ENCODE peak calls at places on chromosomes 1 and 21, in ten cellular contexts. One of them, this sample, is unnamed.

GRCh38 chr1:17970757-17971156 is 136.8 kb upstream of the IGSF21 start:
- DNase-seq in thoracic aorta: no peak
- DNase-seq in kidney epithelial cell: no peak
- DNase-seq in psoas muscle: no peak
- DNase-seq in heart left ventricle: no peak
- DNase-seq in suprapubic skin: no peak
- DNase-seq in bronchial epithelial cell: no peak
- DNase-seq in fibroblast of the aortic adventitia: no peak
- DNase-seq in HFF-Myc: no peak
- DNase-seq in sigmoid colon: no peak
- DNase-seq in this sample: no peak

GRCh38 chr1:182337736-182338571 is 53.6 kb downstream of the GLUL start:
- DNase-seq in thoracic aorta: no peak
- DNase-seq in kidney epithelial cell: no peak
- DNase-seq in psoas muscle: peak
- DNase-seq in heart left ventricle: peak
- DNase-seq in suprapubic skin: no peak
- DNase-seq in bronchial epithelial cell: no peak
- DNase-seq in fibroblast of the aortic adventitia: no peak
- DNase-seq in HFF-Myc: no peak
- DNase-seq in sigmoid colon: peak
- DNase-seq in this sample: no peak

GRCh38 chr1:173856903-173857302 is 10.9 kb downstream of the GAS5 start:
- DNase-seq in thoracic aorta: no peak
- DNase-seq in kidney epithelial cell: no peak
- DNase-seq in psoas muscle: no peak
- DNase-seq in heart left ventricle: no peak
- DNase-seq in suprapubic skin: no peak
- DNase-seq in bronchial epithelial cell: no peak
- DNase-seq in fibroblast of the aortic adventitia: no peak
- DNase-seq in HFF-Myc: no peak
- DNase-seq in sigmoid colon: no peak
- DNase-seq in this sample: no peak

GRCh38 chr1:54818461-54819194 is 17.5 kb upstream of the TTC22 start:
- DNase-seq in thoracic aorta: no peak
- DNase-seq in kidney epithelial cell: no peak
- DNase-seq in psoas muscle: no peak
- DNase-seq in heart left ventricle: no peak
- DNase-seq in suprapubic skin: no peak
- DNase-seq in bronchial epithelial cell: no peak
- DNase-seq in fibroblast of the aortic adventitia: peak
- DNase-seq in HFF-Myc: no peak
- DNase-seq in sigmoid colon: no peak
- DNase-seq in this sample: no peak

GRCh38 chr1:221264848-221265247 is 385.6 kb downstream of the HLX start:
- DNase-seq in thoracic aorta: no peak
- DNase-seq in kidney epithelial cell: no peak
- DNase-seq in psoas muscle: no peak
- DNase-seq in heart left ventricle: no peak
- DNase-seq in suprapubic skin: no peak
- DNase-seq in bronchial epithelial cell: no peak
- DNase-seq in fibroblast of the aortic adventitia: peak
- DNase-seq in HFF-Myc: no peak
- DNase-seq in sigmoid colon: no peak
- DNase-seq in this sample: no peak

GRCh38 chr21:36848875-36849274 is 117.6 kb downstream of the HLCS start:
- DNase-seq in thoracic aorta: no peak
- DNase-seq in kidney epithelial cell: no peak
- DNase-seq in psoas muscle: no peak
- DNase-seq in heart left ventricle: no peak
- DNase-seq in suprapubic skin: no peak
- DNase-seq in bronchial epithelial cell: no peak
- DNase-seq in fibroblast of the aortic adventitia: no peak
- DNase-seq in HFF-Myc: no peak
- DNase-seq in sigmoid colon: no peak
- DNase-seq in this sample: no peak

GRCh38 chr1:66925944-66926343 is 1.2 kb downstream of the MIER1 start:
- DNase-seq in thoracic aorta: no peak
- DNase-seq in kidney epithelial cell: no peak
- DNase-seq in psoas muscle: no peak
- DNase-seq in heart left ventricle: no peak
- DNase-seq in suprapubic skin: no peak
- DNase-seq in bronchial epithelial cell: no peak
- DNase-seq in fibroblast of the aortic adventitia: peak
- DNase-seq in HFF-Myc: no peak
- DNase-seq in sigmoid colon: no peak
- DNase-seq in this sample: no peak

GRCh38 chr21:17732306-17732705 is 86.8 kb downstream of the C21orf91 start:
- DNase-seq in thoracic aorta: no peak
- DNase-seq in kidney epithelial cell: peak
- DNase-seq in psoas muscle: no peak
- DNase-seq in heart left ventricle: no peak
- DNase-seq in suprapubic skin: no peak
- DNase-seq in bronchial epithelial cell: no peak
- DNase-seq in fibroblast of the aortic adventitia: peak
- DNase-seq in HFF-Myc: no peak
- DNase-seq in sigmoid colon: no peak
- DNase-seq in this sample: no peak

GRCh38 chr1:156659672-156659993 is 17.6 kb downstream of the NES start:
- DNase-seq in thoracic aorta: no peak
- DNase-seq in kidney epithelial cell: no peak
- DNase-seq in psoas muscle: no peak
- DNase-seq in heart left ventricle: no peak
- DNase-seq in suprapubic skin: no peak
- DNase-seq in bronchial epithelial cell: no peak
- DNase-seq in fibroblast of the aortic adventitia: no peak
- DNase-seq in HFF-Myc: no peak
- DNase-seq in sigmoid colon: no peak
- DNase-seq in this sample: no peak

GRCh38 chr1:156658496-156658895 is 16.6 kb downstream of the BCAN start:
- DNase-seq in thoracic aorta: no peak
- DNase-seq in kidney epithelial cell: no peak
- DNase-seq in psoas muscle: no peak
- DNase-seq in heart left ventricle: no peak
- DNase-seq in suprapubic skin: no peak
- DNase-seq in bronchial epithelial cell: no peak
- DNase-seq in fibroblast of the aortic adventitia: no peak
- DNase-seq in HFF-Myc: no peak
- DNase-seq in sigmoid colon: no peak
- DNase-seq in this sample: no peak

GRCh38 chr1:156657971-156658319 is 16.0 kb downstream of the BCAN start:
- DNase-seq in thoracic aorta: no peak
- DNase-seq in kidney epithelial cell: no peak
- DNase-seq in psoas muscle: no peak
- DNase-seq in heart left ventricle: no peak
- DNase-seq in suprapubic skin: no peak
- DNase-seq in bronchial epithelial cell: no peak
- DNase-seq in fibroblast of the aortic adventitia: no peak
- DNase-seq in HFF-Myc: no peak
- DNase-seq in sigmoid colon: no peak
- DNase-seq in this sample: no peak

GRCh38 chr1:156659994-156660751 is 17.0 kb downstream of the NES start:
- DNase-seq in thoracic aorta: peak
- DNase-seq in kidney epithelial cell: peak
- DNase-seq in psoas muscle: peak
- DNase-seq in heart left ventricle: peak
- DNase-seq in suprapubic skin: peak
- DNase-seq in bronchial epithelial cell: peak
- DNase-seq in fibroblast of the aortic adventitia: peak
- DNase-seq in HFF-Myc: peak
- DNase-seq in sigmoid colon: peak
- DNase-seq in this sample: peak

DNA sequence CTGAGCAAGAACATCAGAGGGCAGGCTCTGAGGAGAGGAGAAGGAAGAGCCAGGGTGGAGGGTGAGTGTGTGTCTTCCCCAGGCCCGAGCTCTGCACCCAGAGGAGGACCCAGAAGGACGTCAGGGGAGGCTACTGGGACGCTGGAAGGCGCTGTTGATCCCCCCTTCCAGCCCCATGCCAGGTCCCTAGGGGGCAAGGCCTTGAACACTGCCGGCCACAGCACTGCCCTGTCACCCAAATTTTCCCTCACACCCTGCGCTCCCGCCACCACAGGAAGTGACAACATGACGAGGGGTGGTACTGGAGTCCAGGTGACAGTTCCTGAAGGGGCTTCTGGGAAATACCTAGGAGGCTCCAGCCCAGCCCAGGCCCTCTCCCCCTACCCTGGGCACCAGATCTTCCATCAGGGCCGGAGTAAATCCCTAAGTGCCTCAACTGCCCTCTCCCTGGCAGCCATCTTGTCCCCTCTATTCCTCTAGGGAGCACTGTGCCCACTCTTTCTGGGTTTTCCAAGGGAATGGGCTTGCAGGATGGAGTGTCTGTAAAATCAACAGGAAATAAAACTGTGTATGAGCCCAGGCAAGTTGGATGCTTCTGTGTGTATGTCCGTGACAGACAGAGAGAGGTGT is 17.1 kb downstream of the BCAN start:
- DNase-seq in thoracic aorta: no peak
- DNase-seq in kidney epithelial cell: no peak
- DNase-seq in psoas muscle: no peak
- DNase-seq in heart left ventricle: no peak
- DNase-seq in suprapubic skin: no peak
- DNase-seq in bronchial epithelial cell: no peak
- DNase-seq in fibroblast of the aortic adventitia: no peak
- DNase-seq in HFF-Myc: no peak
- DNase-seq in sigmoid colon: no peak
- DNase-seq in this sample: no peak
- TF ChIP-seq CTCF in thoracic aorta: no peak
- TF ChIP-seq CTCF in kidney epithelial cell: no peak
- TF ChIP-seq CTCF in psoas muscle: no peak
- TF ChIP-seq CTCF in heart left ventricle: no peak
- TF ChIP-seq CTCF in suprapubic skin: no peak
- TF ChIP-seq CTCF in bronchial epithelial cell: no peak
- TF ChIP-seq CTCF in fibroblast of the aortic adventitia: no peak
- TF ChIP-seq CTCF in HFF-Myc: no peak
- TF ChIP-seq CTCF in sigmoid colon: no peak
- TF ChIP-seq CTCF in this sample: no peak

GRCh38 chr1:205344010-205344808 is 12.5 kb downstream of the KLHDC8A start:
- DNase-seq in thoracic aorta: no peak
- DNase-seq in kidney epithelial cell: no peak
- DNase-seq in psoas muscle: peak
- DNase-seq in heart left ventricle: no peak
- DNase-seq in suprapubic skin: no peak
- DNase-seq in bronchial epithelial cell: no peak
- DNase-seq in fibroblast of the aortic adventitia: no peak
- DNase-seq in HFF-Myc: no peak
- DNase-seq in sigmoid colon: no peak
- DNase-seq in this sample: no peak

GRCh38 chr1:205340674-205341073 is 16.0 kb downstream of the KLHDC8A start:
- DNase-seq in thoracic aorta: no peak
- DNase-seq in kidney epithelial cell: no peak
- DNase-seq in psoas muscle: no peak
- DNase-seq in heart left ventricle: no peak
- DNase-seq in suprapubic skin: no peak
- DNase-seq in bronchial epithelial cell: no peak
- DNase-seq in fibroblast of the aortic adventitia: no peak
- DNase-seq in HFF-Myc: no peak
- DNase-seq in sigmoid colon: no peak
- DNase-seq in this sample: no peak

GRCh38 chr1:205345761-205346160 is 11.0 kb downstream of the KLHDC8A start:
- DNase-seq in thoracic aorta: no peak
- DNase-seq in kidney epithelial cell: no peak
- DNase-seq in psoas muscle: no peak
- DNase-seq in heart left ventricle: no peak
- DNase-seq in suprapubic skin: no peak
- DNase-seq in bronchial epithelial cell: no peak
- DNase-seq in fibroblast of the aortic adventitia: no peak
- DNase-seq in HFF-Myc: no peak
- DNase-seq in sigmoid colon: no peak
- DNase-seq in this sample: no peak

GRCh38 chr1:205346956-205347574 is 9.7 kb downstream of the KLHDC8A start:
- DNase-seq in thoracic aorta: no peak
- DNase-seq in kidney epithelial cell: peak
- DNase-seq in psoas muscle: no peak
- DNase-seq in heart left ventricle: no peak
- DNase-seq in suprapubic skin: no peak
- DNase-seq in bronchial epithelial cell: peak
- DNase-seq in fibroblast of the aortic adventitia: no peak
- DNase-seq in HFF-Myc: no peak
- DNase-seq in sigmoid colon: no peak
- DNase-seq in this sample: peak

DNA sequence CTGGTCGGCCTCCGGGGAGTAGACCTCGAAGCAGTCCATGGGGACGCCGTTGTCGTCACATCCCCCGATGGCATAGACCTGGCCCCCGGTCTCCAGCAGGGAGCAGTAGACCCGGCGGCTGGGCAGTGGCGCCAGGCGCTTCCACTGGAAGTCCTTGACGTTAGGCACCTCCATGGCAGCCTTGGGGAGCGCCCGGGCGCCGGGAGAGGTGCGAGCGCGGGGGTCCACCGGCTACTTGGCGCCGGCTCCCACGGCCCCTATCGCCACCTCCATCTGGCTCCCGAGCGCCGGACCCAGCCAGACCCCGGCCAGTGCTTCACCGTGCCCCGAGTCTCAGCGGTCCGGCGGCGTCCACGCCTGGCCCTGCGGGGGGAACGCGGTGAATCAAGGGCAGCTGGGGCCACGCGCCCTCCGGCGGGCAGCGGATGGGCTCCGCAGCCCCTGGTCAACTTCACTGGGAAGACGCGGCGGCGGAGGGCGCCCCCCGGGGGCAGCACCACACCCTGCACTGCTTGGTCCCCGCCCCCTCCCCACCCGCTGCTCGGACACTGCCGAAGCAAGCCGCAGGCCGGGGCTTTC is 13.2 kb downstream of the KLHDC8A start:
- DNase-seq in thoracic aorta: no peak
- DNase-seq in kidney epithelial cell: no peak
- DNase-seq in psoas muscle: peak
- DNase-seq in heart left ventricle: no peak
- DNase-seq in suprapubic skin: no peak
- DNase-seq in bronchial epithelial cell: no peak
- DNase-seq in fibroblast of the aortic adventitia: no peak
- DNase-seq in HFF-Myc: no peak
- DNase-seq in sigmoid colon: no peak
- DNase-seq in this sample: no peak
- H3K4me3 ChIP-seq in thoracic aorta: peak
- H3K4me3 ChIP-seq in kidney epithelial cell: peak
- H3K4me3 ChIP-seq in psoas muscle: peak
- H3K4me3 ChIP-seq in heart left ventricle: peak
- H3K4me3 ChIP-seq in suprapubic skin: peak
- H3K4me3 ChIP-seq in bronchial epithelial cell: peak
- H3K4me3 ChIP-seq in fibroblast of the aortic adventitia: no peak
- H3K4me3 ChIP-seq in HFF-Myc: peak
- H3K4me3 ChIP-seq in sigmoid colon: peak
- H3K4me3 ChIP-seq in this sample: peak

DNA sequence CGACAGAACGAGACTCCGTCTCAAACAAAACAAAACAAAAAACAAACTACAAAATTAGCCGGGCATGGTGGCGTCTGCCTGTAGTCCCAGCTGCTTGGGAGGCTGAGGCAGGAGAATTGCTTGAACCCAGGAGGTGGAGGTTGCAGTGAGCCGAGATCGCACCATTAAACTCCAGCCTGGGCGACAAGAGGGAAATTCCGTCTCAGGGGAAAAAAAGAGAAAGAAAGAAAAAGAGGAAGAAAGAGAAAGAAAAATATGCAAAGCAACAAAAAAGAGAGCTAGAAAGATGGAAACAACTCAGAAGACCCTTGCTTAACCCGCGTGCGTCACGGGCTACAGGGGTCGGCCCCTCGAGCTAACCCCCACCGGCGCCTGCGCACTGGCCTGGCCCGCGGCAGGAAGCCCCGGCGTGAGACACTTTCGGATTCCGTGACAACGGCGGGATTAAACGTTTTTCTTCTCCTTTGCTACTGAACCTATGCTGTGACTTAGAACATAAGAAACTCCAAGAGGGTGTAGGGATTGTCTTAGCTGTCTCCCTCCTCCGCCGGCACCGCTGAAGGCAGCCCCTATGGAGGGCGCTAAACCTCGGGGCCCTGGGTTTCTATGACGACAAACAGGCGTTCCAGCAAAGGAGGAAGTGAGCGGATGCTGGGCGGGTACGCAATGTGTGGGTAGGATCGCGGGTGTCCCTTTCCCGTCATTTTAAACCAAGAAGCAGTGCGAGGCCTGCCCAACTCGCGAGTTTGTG is at the start of gene AXDND1:
- DNase-seq in thoracic aorta: peak
- DNase-seq in kidney epithelial cell: peak
- DNase-seq in psoas muscle: peak
- DNase-seq in heart left ventricle: peak
- DNase-seq in suprapubic skin: peak
- DNase-seq in bronchial epithelial cell: peak
- DNase-seq in fibroblast of the aortic adventitia: peak
- DNase-seq in HFF-Myc: peak
- DNase-seq in sigmoid colon: peak
- DNase-seq in this sample: peak
- TF ChIP-seq CTCF in thoracic aorta: no peak
- TF ChIP-seq CTCF in kidney epithelial cell: peak
- TF ChIP-seq CTCF in psoas muscle: peak
- TF ChIP-seq CTCF in heart left ventricle: no peak
- TF ChIP-seq CTCF in suprapubic skin: no peak
- TF ChIP-seq CTCF in bronchial epithelial cell: no peak
- TF ChIP-seq CTCF in fibroblast of the aortic adventitia: no peak
- TF ChIP-seq CTCF in HFF-Myc: no peak
- TF ChIP-seq CTCF in sigmoid colon: no peak
- TF ChIP-seq CTCF in this sample: peak

GRCh38 chr1:159066108-159066507 is 10.5 kb downstream of the AIM2 start:
- DNase-seq in thoracic aorta: no peak
- DNase-seq in kidney epithelial cell: no peak
- DNase-seq in psoas muscle: no peak
- DNase-seq in heart left ventricle: no peak
- DNase-seq in suprapubic skin: no peak
- DNase-seq in bronchial epithelial cell: no peak
- DNase-seq in fibroblast of the aortic adventitia: no peak
- DNase-seq in HFF-Myc: no peak
- DNase-seq in sigmoid colon: no peak
- DNase-seq in this sample: no peak

GRCh38 chr1:159068877-159069276 is 7.7 kb downstream of the AIM2 start:
- DNase-seq in thoracic aorta: no peak
- DNase-seq in kidney epithelial cell: no peak
- DNase-seq in psoas muscle: no peak
- DNase-seq in heart left ventricle: no peak
- DNase-seq in suprapubic skin: no peak
- DNase-seq in bronchial epithelial cell: peak
- DNase-seq in fibroblast of the aortic adventitia: peak
- DNase-seq in HFF-Myc: no peak
- DNase-seq in sigmoid colon: no peak
- DNase-seq in this sample: no peak

GRCh38 chr1:159065106-159065505 is 11.5 kb downstream of the AIM2 start:
- DNase-seq in thoracic aorta: no peak
- DNase-seq in kidney epithelial cell: no peak
- DNase-seq in psoas muscle: no peak
- DNase-seq in heart left ventricle: no peak
- DNase-seq in suprapubic skin: no peak
- DNase-seq in bronchial epithelial cell: no peak
- DNase-seq in fibroblast of the aortic adventitia: no peak
- DNase-seq in HFF-Myc: no peak
- DNase-seq in sigmoid colon: no peak
- DNase-seq in this sample: no peak

GRCh38 chr1:159071970-159072582 is 4.5 kb downstream of the AIM2 start:
- DNase-seq in thoracic aorta: no peak
- DNase-seq in kidney epithelial cell: peak
- DNase-seq in psoas muscle: no peak
- DNase-seq in heart left ventricle: no peak
- DNase-seq in suprapubic skin: no peak
- DNase-seq in bronchial epithelial cell: peak
- DNase-seq in fibroblast of the aortic adventitia: peak
- DNase-seq in HFF-Myc: peak
- DNase-seq in sigmoid colon: no peak
- DNase-seq in this sample: peak

GRCh38 chr1:159067699-159068621 is 8.6 kb downstream of the AIM2 start:
- DNase-seq in thoracic aorta: no peak
- DNase-seq in kidney epithelial cell: no peak
- DNase-seq in psoas muscle: no peak
- DNase-seq in heart left ventricle: no peak
- DNase-seq in suprapubic skin: no peak
- DNase-seq in bronchial epithelial cell: peak
- DNase-seq in fibroblast of the aortic adventitia: no peak
- DNase-seq in HFF-Myc: no peak
- DNase-seq in sigmoid colon: no peak
- DNase-seq in this sample: no peak
- H3K4me3 ChIP-seq in thoracic aorta: no peak
- H3K4me3 ChIP-seq in kidney epithelial cell: no peak
- H3K4me3 ChIP-seq in psoas muscle: no peak
- H3K4me3 ChIP-seq in heart left ventricle: no peak
- H3K4me3 ChIP-seq in suprapubic skin: no peak
- H3K4me3 ChIP-seq in bronchial epithelial cell: no peak
- H3K4me3 ChIP-seq in fibroblast of the aortic adventitia: no peak
- H3K4me3 ChIP-seq in HFF-Myc: no peak
- H3K4me3 ChIP-seq in sigmoid colon: no peak
- H3K4me3 ChIP-seq in this sample: no peak

This sample was measured in retinal pigment epithelial cell.